ENCODE peak calls at places on chromosomes 4 and X, in six cellular contexts. K, D, X, Q, T and S are unnamed samples.

GRCh38 chr4:153468587-153468986 is 2.4 kb downstream of the TMEM131L start:
- DNase-seq in K (peak), D (no peak), X (no peak), Q (no peak), T (no peak), S (no peak)

GRCh38 chrX:107628662-107629532 is 587 bp downstream of the PRPS1 start:
- DNase-seq in K (peak), D (no peak), X (no peak), Q (no peak), T (peak), S (no peak)

GRCh38 chrX:22192419-22193086 is 80.2 kb upstream of the CBLL2 start:
- DNase-seq in K (peak), D (no peak), X (peak), Q (peak), T (peak), S (peak)

GRCh38 chr4:139324620-139325019 is 22.3 kb upstream of the NDUFC1 start:
- DNase-seq in K (no peak), D (no peak), X (no peak), Q (no peak), T (no peak), S (no peak)

GRCh38 chr4:16508968-16509367 is 282.7 kb upstream of the TAPT1 start:
- DNase-seq in K (no peak), D (no peak), X (no peak), Q (no peak), T (no peak), S (no peak)

GRCh38 chr4:137509855-137510282 is 22.4 kb downstream of the PCDH18 start:
- DNase-seq in K (peak), D (no peak), X (no peak), Q (no peak), T (peak), S (no peak)

GRCh38 chr4:150032541-150032940 is 45.7 kb upstream of the DCLK2 start:
- DNase-seq in K (no peak), D (no peak), X (no peak), Q (no peak), T (no peak), S (no peak)

GRCh38 chrX:48045410-48046311 is 25.8 kb downstream of the ZNF630 start:
- DNase-seq in K (peak), D (no peak), X (peak), Q (no peak), T (peak), S (no peak)

GRCh38 chr4:57053508-57053907 is 56.7 kb downstream of the IGFBP7 start:
- DNase-seq in K (peak), D (no peak), X (peak), Q (no peak), T (no peak), S (no peak)

GRCh38 chrX:49842603-49843002 is 13.5 kb downstream of the PAGE4 start:
- DNase-seq in K (no peak), D (no peak), X (no peak), Q (no peak), T (no peak), S (no peak)

GRCh38 chr4:142614621-142615323 is 231.3 kb downstream of the INPP4B start:
- DNase-seq in K (peak), D (no peak), X (peak), Q (no peak), T (no peak), S (no peak)

GRCh38 chr4:37320518-37321235 is 76.1 kb downstream of the NWD2 start:
- DNase-seq in K (no peak), D (no peak), X (no peak), Q (no peak), T (no peak), S (no peak)

GRCh38 chr4:123559955-123560669 is 163.5 kb downstream of the SPRY1 start:
- DNase-seq in K (peak), D (no peak), X (no peak), Q (no peak), T (no peak), S (no peak)

GRCh38 chrX:120380699-120381098 is 18.8 kb downstream of the ATP1B4 start:
- DNase-seq in K (peak), D (no peak), X (no peak), Q (no peak), T (no peak), S (no peak)

GRCh38 chr4:7860600-7861158 is 79.0 kb downstream of the AFAP1 start:
- DNase-seq in K (no peak), D (no peak), X (no peak), Q (no peak), T (no peak), S (no peak)

GRCh38 chrX:42606591-42606990 is 171.4 kb downstream of the PPP1R2C start:
- DNase-seq in K (no peak), D (no peak), X (no peak), Q (no peak), T (no peak), S (no peak)

GRCh38 chrX:136497556-136498048 is at the start of gene HTATSF1:
- DNase-seq in K (no peak), D (no peak), X (no peak), Q (no peak), T (no peak), S (no peak)

GRCh38 chr4:40292313-40292759 is 42.8 kb upstream of the CHRNA9 start:
- DNase-seq in K (peak), D (no peak), X (peak), Q (no peak), T (no peak), S (no peak)

GRCh38 chr4:150436598-150437370 is 145.2 kb upstream of the MAB21L2 start:
- DNase-seq in K (no peak), D (no peak), X (no peak), Q (no peak), T (no peak), S (no peak)

GRCh38 chrX:43707812-43708548 is 51.9 kb downstream of the MAOA start:
- DNase-seq in K (peak), D (no peak), X (no peak), Q (peak), T (peak), S (no peak)

GRCh38 chrX:63128509-63128908 is 222.6 kb downstream of the SPIN4 start:
- DNase-seq in K (peak), D (no peak), X (no peak), Q (no peak), T (no peak), S (no peak)

GRCh38 chrX:18617351-18617750 is 54.6 kb downstream of the RS1 start:
- DNase-seq in K (peak), D (no peak), X (peak), Q (no peak), T (no peak), S (no peak)

GRCh38 chrX:153413731-153414130 is 2.5 kb downstream of the ZFP92 start:
- DNase-seq in K (no peak), D (no peak), X (no peak), Q (no peak), T (no peak), S (no peak)

GRCh38 chr4:98448923-98449322 is 187.7 kb downstream of the RAP1GDS1 start:
- DNase-seq in K (peak), D (no peak), X (no peak), Q (no peak), T (no peak), S (no peak)

GRCh38 chr4:98446499-98447375 is 185.6 kb downstream of the RAP1GDS1 start:
- DNase-seq in K (peak), D (no peak), X (peak), Q (no peak), T (no peak), S (no peak)

GRCh38 chr4:98452091-98452490 is 190.9 kb downstream of the RAP1GDS1 start:
- DNase-seq in K (no peak), D (no peak), X (no peak), Q (no peak), T (no peak), S (no peak)

GRCh38 chr4:98444371-98444770 is 183.2 kb downstream of the RAP1GDS1 start:
- DNase-seq in K (no peak), D (no peak), X (no peak), Q (no peak), T (no peak), S (no peak)

DNA sequence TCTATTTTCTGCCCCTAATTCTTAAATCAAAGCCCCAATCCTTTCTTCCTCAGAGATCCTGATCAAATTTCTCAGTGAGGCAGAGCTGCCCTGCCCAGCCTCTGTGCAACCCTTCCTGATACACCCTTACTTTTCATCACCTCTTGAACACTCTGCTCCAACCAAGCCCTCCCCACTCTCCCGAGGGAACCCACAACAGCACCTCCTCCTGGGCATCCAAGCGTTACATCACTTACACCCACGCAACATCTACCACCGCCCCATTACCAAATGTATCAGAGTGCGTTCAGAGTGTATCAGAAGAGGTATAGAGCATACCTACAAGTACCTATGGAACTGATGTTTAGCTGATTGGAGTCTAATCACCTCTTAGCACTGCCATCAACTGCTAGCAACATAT is 186.5 kb downstream of the RAP1GDS1 start:
- DNase-seq in K (no peak), D (no peak), X (no peak), Q (no peak), T (no peak), S (no peak)
- TF ChIP-seq CTCF in K (no peak), D (no peak), X (peak), Q (no peak), T (no peak), S (no peak)

GRCh38 chr4:103996637-103997036 is 276.9 kb upstream of the TACR3 start:
- DNase-seq in K (peak), D (no peak), X (peak), Q (no peak), T (no peak), S (no peak)

GRCh38 chr4:103998752-103999151 is 279.0 kb upstream of the TACR3 start:
- DNase-seq in K (no peak), D (no peak), X (no peak), Q (no peak), T (no peak), S (no peak)

GRCh38 chr4:103996059-103996458 is 276.3 kb upstream of the TACR3 start:
- DNase-seq in K (peak), D (peak), X (peak), Q (no peak), T (no peak), S (no peak)

GRCh38 chr4:103994059-103994458 is 274.3 kb upstream of the TACR3 start:
- DNase-seq in K (no peak), D (no peak), X (no peak), Q (no peak), T (no peak), S (no peak)
- TF ChIP-seq CTCF in K (no peak), D (peak), X (no peak), Q (no peak), T (no peak), S (no peak)

DNA sequence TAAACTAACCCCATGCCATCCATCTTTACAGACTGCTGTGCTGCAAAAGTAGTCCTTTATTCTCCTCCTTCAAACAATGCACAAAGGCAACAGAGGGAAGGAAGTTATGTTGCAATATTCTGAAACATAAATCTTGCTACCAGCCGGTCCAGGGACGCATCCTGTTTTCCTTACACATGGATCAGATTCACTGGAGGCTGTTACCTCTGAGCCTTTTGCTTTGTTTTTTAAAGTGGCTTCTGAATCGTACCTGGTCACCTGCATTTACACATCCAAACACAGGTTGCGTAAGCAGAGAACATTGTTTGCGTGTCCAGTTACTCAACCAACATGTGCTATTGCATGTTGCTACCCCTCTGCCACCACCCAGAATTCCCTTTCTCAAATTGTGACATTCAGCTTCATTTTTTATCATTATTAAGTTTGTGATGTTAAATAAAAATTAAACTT is 8.8 kb downstream of the PPARGC1A start:
- DNase-seq in K (peak), D (no peak), X (no peak), Q (no peak), T (no peak), S (no peak)
- TF ChIP-seq CTCF in K (no peak), D (no peak), X (no peak), Q (no peak), T (no peak), S (no peak)

GRCh38 chr4:113882668-113883067 is 96.8 kb downstream of the ARSJ start:
- DNase-seq in K (peak), D (no peak), X (no peak), Q (no peak), T (no peak), S (no peak)

GRCh38 chr4:113885291-113885690 is 94.2 kb downstream of the ARSJ start:
- DNase-seq in K (no peak), D (no peak), X (no peak), Q (no peak), T (no peak), S (no peak)

GRCh38 chr4:113884655-113885054 is 94.8 kb downstream of the ARSJ start:
- DNase-seq in K (no peak), D (no peak), X (no peak), Q (no peak), T (no peak), S (no peak)

GRCh38 chr4:113893546-113893945 is 85.9 kb downstream of the ARSJ start:
- DNase-seq in K (peak), D (no peak), X (no peak), Q (no peak), T (no peak), S (no peak)

GRCh38 chr4:113888006-113888405 is 91.4 kb downstream of the ARSJ start:
- DNase-seq in K (no peak), D (no peak), X (no peak), Q (no peak), T (no peak), S (no peak)
- TF ChIP-seq CTCF in K (no peak), D (no peak), X (no peak), Q (no peak), T (no peak), S (no peak)

GRCh38 chrX:100802843-100803242 is 17.3 kb upstream of the CSTF2 start:
- DNase-seq in K (no peak), D (no peak), X (no peak), Q (no peak), T (no peak), S (no peak)

GRCh38 chrX:100797359-100797758 is 22.8 kb upstream of the CSTF2 start:
- DNase-seq in K (no peak), D (no peak), X (no peak), Q (no peak), T (no peak), S (no peak)

GRCh38 chrX:100804780-100805179 is 15.4 kb upstream of the CSTF2 start:
- DNase-seq in K (no peak), D (no peak), X (no peak), Q (no peak), T (no peak), S (no peak)

DNA sequence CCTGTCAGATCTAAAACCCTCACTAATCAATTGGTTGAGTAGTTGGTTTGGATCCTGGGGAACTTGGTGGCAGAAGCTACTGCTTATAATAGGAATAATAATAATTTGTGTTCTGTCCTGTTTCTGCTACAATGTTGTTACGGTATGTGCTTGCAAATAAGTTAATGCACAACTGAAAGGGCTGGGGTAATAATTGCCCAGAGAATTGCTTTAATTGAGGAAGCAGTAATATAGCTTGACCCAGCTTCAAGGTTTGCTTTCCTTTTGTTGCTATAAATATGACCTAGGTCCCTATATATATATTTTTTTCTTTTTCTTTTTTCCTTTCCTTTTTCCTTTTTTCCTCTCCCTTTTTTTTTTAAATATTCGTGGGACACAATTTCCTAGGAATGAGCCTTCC is 21.4 kb upstream of the CSTF2 start:
- DNase-seq in K (no peak), D (no peak), X (no peak), Q (no peak), T (no peak), S (no peak)
- TF ChIP-seq CTCF in K (no peak), D (no peak), X (no peak), Q (no peak), T (no peak), S (no peak)

GRCh38 chr4:161419822-161420221 is 744.0 kb downstream of the FSTL5 start:
- DNase-seq in K (no peak), D (no peak), X (no peak), Q (no peak), T (no peak), S (no peak)
- TF ChIP-seq CTCF in K (no peak), D (no peak), X (no peak), Q (peak), T (no peak), S (no peak)